ENCODE peak calls at places on chromosomes 1 and 21, in ten cellular contexts. One of them, this sample, is unnamed.

GRCh38 chr1:65063025-65063424 is 85.0 kb upstream of the AK4 start:
- DNase-seq in hypothalamus: no peak
- DNase-seq in Ammon's horn: no peak
- DNase-seq in heart left ventricle: no peak
- DNase-seq in astrocyte of the cerebellum: no peak
- DNase-seq in stimulated activated CD4-positive, alpha-beta T cell treated with anti-CD3 and anti-CD28 coated beads, Interleukin-1b, Interleukin-23, amount 100 ng/mL, for 1 hour: no peak
- DNase-seq in effector memory CD8-positive, alpha-beta T cell: no peak
- DNase-seq in coronary artery: no peak
- DNase-seq in memory B cell: no peak
- DNase-seq in foreskin fibroblast: no peak
- DNase-seq in this sample: no peak

GRCh38 chr1:204320413-204320812 is 39.3 kb downstream of the PLEKHA6 start:
- DNase-seq in effector memory CD8-positive, alpha-beta T cell: no peak
- DNase-seq in stimulated activated CD4-positive, alpha-beta T cell treated with anti-CD3 and anti-CD28 coated beads, Interleukin-1b, Interleukin-23, amount 100 ng/mL, for 1 hour: no peak
- DNase-seq in astrocyte of the cerebellum: no peak
- DNase-seq in memory B cell: no peak
- DNase-seq in heart left ventricle: no peak
- DNase-seq in hypothalamus: no peak
- DNase-seq in foreskin fibroblast: no peak
- DNase-seq in Ammon's horn: no peak
- DNase-seq in coronary artery: no peak
- DNase-seq in this sample: no peak

GRCh38 chr1:19643113-19643512 is 998 bp upstream of the NBL1 start:
- DNase-seq in foreskin fibroblast: no peak
- DNase-seq in heart left ventricle: no peak
- DNase-seq in stimulated activated CD4-positive, alpha-beta T cell treated with anti-CD3 and anti-CD28 coated beads, Interleukin-1b, Interleukin-23, amount 100 ng/mL, for 1 hour: no peak
- DNase-seq in memory B cell: no peak
- DNase-seq in effector memory CD8-positive, alpha-beta T cell: no peak
- DNase-seq in coronary artery: peak; percentile 75
- DNase-seq in Ammon's horn: no peak
- DNase-seq in astrocyte of the cerebellum: no peak
- DNase-seq in hypothalamus: no peak
- DNase-seq in this sample: no peak

GRCh38 chr1:93666613-93667384 is 14.8 kb downstream of the BCAR3 start:
- DNase-seq in memory B cell: no peak
- DNase-seq in stimulated activated CD4-positive, alpha-beta T cell treated with anti-CD3 and anti-CD28 coated beads, Interleukin-1b, Interleukin-23, amount 100 ng/mL, for 1 hour: no peak
- DNase-seq in foreskin fibroblast: no peak
- DNase-seq in effector memory CD8-positive, alpha-beta T cell: no peak
- DNase-seq in Ammon's horn: no peak
- DNase-seq in coronary artery: no peak
- DNase-seq in astrocyte of the cerebellum: no peak
- DNase-seq in hypothalamus: no peak
- DNase-seq in heart left ventricle: no peak
- DNase-seq in this sample: no peak

GRCh38 chr1:93601686-93602085 is 80.0 kb downstream of the BCAR3 start:
- DNase-seq in stimulated activated CD4-positive, alpha-beta T cell treated with anti-CD3 and anti-CD28 coated beads, Interleukin-1b, Interleukin-23, amount 100 ng/mL, for 1 hour: no peak
- DNase-seq in coronary artery: no peak
- DNase-seq in foreskin fibroblast: no peak
- DNase-seq in hypothalamus: no peak
- DNase-seq in memory B cell: no peak
- DNase-seq in Ammon's horn: no peak
- DNase-seq in effector memory CD8-positive, alpha-beta T cell: no peak
- DNase-seq in heart left ventricle: no peak
- DNase-seq in astrocyte of the cerebellum: no peak
- DNase-seq in this sample: no peak

GRCh38 chr21:45882641-45883040 is 98.9 kb upstream of the COL6A1 start:
- DNase-seq in memory B cell: no peak
- DNase-seq in foreskin fibroblast: no peak
- DNase-seq in effector memory CD8-positive, alpha-beta T cell: no peak
- DNase-seq in coronary artery: no peak
- DNase-seq in Ammon's horn: peak; percentile 27
- DNase-seq in heart left ventricle: no peak
- DNase-seq in stimulated activated CD4-positive, alpha-beta T cell treated with anti-CD3 and anti-CD28 coated beads, Interleukin-1b, Interleukin-23, amount 100 ng/mL, for 1 hour: no peak
- DNase-seq in hypothalamus: peak; percentile 21
- DNase-seq in astrocyte of the cerebellum: no peak
- DNase-seq in this sample: no peak

GRCh38 chr1:68293609-68294353 is 61.5 kb upstream of the WLS start:
- DNase-seq in Ammon's horn: peak; percentile 36
- DNase-seq in hypothalamus: no peak
- DNase-seq in coronary artery: no peak
- DNase-seq in memory B cell: no peak
- DNase-seq in effector memory CD8-positive, alpha-beta T cell: no peak
- DNase-seq in foreskin fibroblast: no peak
- DNase-seq in stimulated activated CD4-positive, alpha-beta T cell treated with anti-CD3 and anti-CD28 coated beads, Interleukin-1b, Interleukin-23, amount 100 ng/mL, for 1 hour: no peak
- DNase-seq in heart left ventricle: peak; percentile 44
- DNase-seq in astrocyte of the cerebellum: peak; percentile 76
- DNase-seq in this sample: no peak

GRCh38 chr1:201295861-201296260 is 12.6 kb downstream of the PKP1 start:
- DNase-seq in hypothalamus: no peak
- DNase-seq in coronary artery: no peak
- DNase-seq in effector memory CD8-positive, alpha-beta T cell: no peak
- DNase-seq in heart left ventricle: no peak
- DNase-seq in Ammon's horn: no peak
- DNase-seq in astrocyte of the cerebellum: no peak
- DNase-seq in foreskin fibroblast: peak; percentile 64
- DNase-seq in stimulated activated CD4-positive, alpha-beta T cell treated with anti-CD3 and anti-CD28 coated beads, Interleukin-1b, Interleukin-23, amount 100 ng/mL, for 1 hour: no peak
- DNase-seq in memory B cell: no peak
- DNase-seq in this sample: peak; percentile 11

GRCh38 chr1:165403835-165404482 is 41.0 kb downstream of the RXRG start:
- DNase-seq in stimulated activated CD4-positive, alpha-beta T cell treated with anti-CD3 and anti-CD28 coated beads, Interleukin-1b, Interleukin-23, amount 100 ng/mL, for 1 hour: no peak
- DNase-seq in memory B cell: no peak
- DNase-seq in heart left ventricle: no peak
- DNase-seq in hypothalamus: no peak
- DNase-seq in foreskin fibroblast: no peak
- DNase-seq in coronary artery: no peak
- DNase-seq in effector memory CD8-positive, alpha-beta T cell: no peak
- DNase-seq in Ammon's horn: peak; percentile 29
- DNase-seq in astrocyte of the cerebellum: no peak
- DNase-seq in this sample: no peak

GRCh38 chr1:79849388-79849787 is 842.9 kb upstream of the ADGRL4 start:
- DNase-seq in hypothalamus: no peak
- DNase-seq in foreskin fibroblast: no peak
- DNase-seq in memory B cell: no peak
- DNase-seq in heart left ventricle: no peak
- DNase-seq in Ammon's horn: no peak
- DNase-seq in stimulated activated CD4-positive, alpha-beta T cell treated with anti-CD3 and anti-CD28 coated beads, Interleukin-1b, Interleukin-23, amount 100 ng/mL, for 1 hour: no peak
- DNase-seq in effector memory CD8-positive, alpha-beta T cell: no peak
- DNase-seq in coronary artery: no peak
- DNase-seq in astrocyte of the cerebellum: no peak
- DNase-seq in this sample: no peak

GRCh38 chr1:17639703-17640340 is 100.3 kb downstream of the ARHGEF10L start:
- DNase-seq in hypothalamus: no peak
- DNase-seq in coronary artery: no peak
- DNase-seq in astrocyte of the cerebellum: no peak
- DNase-seq in heart left ventricle: no peak
- DNase-seq in foreskin fibroblast: no peak
- DNase-seq in memory B cell: no peak
- DNase-seq in effector memory CD8-positive, alpha-beta T cell: no peak
- DNase-seq in Ammon's horn: no peak
- DNase-seq in stimulated activated CD4-positive, alpha-beta T cell treated with anti-CD3 and anti-CD28 coated beads, Interleukin-1b, Interleukin-23, amount 100 ng/mL, for 1 hour: no peak
- DNase-seq in this sample: no peak

GRCh38 chr1:86703696-86704455 is 500 bp upstream of the SH3GLB1 start:
- DNase-seq in hypothalamus: peak; percentile 51
- DNase-seq in foreskin fibroblast: peak; percentile 12
- DNase-seq in effector memory CD8-positive, alpha-beta T cell: no peak
- DNase-seq in astrocyte of the cerebellum: no peak
- DNase-seq in coronary artery: peak; percentile 75
- DNase-seq in memory B cell: no peak
- DNase-seq in stimulated activated CD4-positive, alpha-beta T cell treated with anti-CD3 and anti-CD28 coated beads, Interleukin-1b, Interleukin-23, amount 100 ng/mL, for 1 hour: no peak
- DNase-seq in heart left ventricle: no peak
- DNase-seq in Ammon's horn: peak; percentile 70
- DNase-seq in this sample: no peak

GRCh38 chr1:89608627-89609338 is 24.1 kb upstream of the LRRC8C start:
- DNase-seq in coronary artery: no peak
- DNase-seq in Ammon's horn: no peak
- DNase-seq in astrocyte of the cerebellum: no peak
- DNase-seq in hypothalamus: no peak
- DNase-seq in stimulated activated CD4-positive, alpha-beta T cell treated with anti-CD3 and anti-CD28 coated beads, Interleukin-1b, Interleukin-23, amount 100 ng/mL, for 1 hour: no peak
- DNase-seq in heart left ventricle: no peak
- DNase-seq in effector memory CD8-positive, alpha-beta T cell: peak; percentile 67
- DNase-seq in foreskin fibroblast: no peak
- DNase-seq in memory B cell: no peak
- DNase-seq in this sample: no peak

GRCh38 chr1:95084317-95085176 is 11.8 kb upstream of the ALG14 start:
- DNase-seq in effector memory CD8-positive, alpha-beta T cell: peak; percentile 8
- DNase-seq in heart left ventricle: no peak
- DNase-seq in astrocyte of the cerebellum: no peak
- DNase-seq in hypothalamus: no peak
- DNase-seq in stimulated activated CD4-positive, alpha-beta T cell treated with anti-CD3 and anti-CD28 coated beads, Interleukin-1b, Interleukin-23, amount 100 ng/mL, for 1 hour: no peak
- DNase-seq in Ammon's horn: peak; percentile 67
- DNase-seq in memory B cell: peak; percentile 32
- DNase-seq in foreskin fibroblast: peak; percentile 48
- DNase-seq in coronary artery: no peak
- DNase-seq in this sample: no peak

GRCh38 chr1:214453109-214453722 is 98.2 kb downstream of the PTPN14 start:
- DNase-seq in coronary artery: no peak
- DNase-seq in foreskin fibroblast: peak; percentile 71
- DNase-seq in stimulated activated CD4-positive, alpha-beta T cell treated with anti-CD3 and anti-CD28 coated beads, Interleukin-1b, Interleukin-23, amount 100 ng/mL, for 1 hour: no peak
- DNase-seq in astrocyte of the cerebellum: no peak
- DNase-seq in memory B cell: no peak
- DNase-seq in heart left ventricle: no peak
- DNase-seq in effector memory CD8-positive, alpha-beta T cell: no peak
- DNase-seq in Ammon's horn: no peak
- DNase-seq in hypothalamus: no peak
- DNase-seq in this sample: no peak

GRCh38 chr1:116379057-116379630 is 6.1 kb downstream of the ATP1A1 start:
- DNase-seq in coronary artery: no peak
- DNase-seq in heart left ventricle: no peak
- DNase-seq in hypothalamus: no peak
- DNase-seq in effector memory CD8-positive, alpha-beta T cell: no peak
- DNase-seq in foreskin fibroblast: no peak
- DNase-seq in astrocyte of the cerebellum: no peak
- DNase-seq in stimulated activated CD4-positive, alpha-beta T cell treated with anti-CD3 and anti-CD28 coated beads, Interleukin-1b, Interleukin-23, amount 100 ng/mL, for 1 hour: no peak
- DNase-seq in memory B cell: no peak
- DNase-seq in Ammon's horn: no peak
- DNase-seq in this sample: no peak

GRCh38 chr1:33097137-33097611 is 16.2 kb downstream of the AZIN2 start:
- DNase-seq in stimulated activated CD4-positive, alpha-beta T cell treated with anti-CD3 and anti-CD28 coated beads, Interleukin-1b, Interleukin-23, amount 100 ng/mL, for 1 hour: no peak
- DNase-seq in foreskin fibroblast: peak; percentile 29
- DNase-seq in astrocyte of the cerebellum: no peak
- DNase-seq in heart left ventricle: no peak
- DNase-seq in Ammon's horn: no peak
- DNase-seq in coronary artery: no peak
- DNase-seq in memory B cell: no peak
- DNase-seq in hypothalamus: no peak
- DNase-seq in effector memory CD8-positive, alpha-beta T cell: no peak
- DNase-seq in this sample: no peak

GRCh38 chr1:33377013-33377412 is 53.9 kb downstream of the PHC2 start:
- DNase-seq in foreskin fibroblast: no peak
- DNase-seq in coronary artery: no peak
- DNase-seq in effector memory CD8-positive, alpha-beta T cell: no peak
- DNase-seq in astrocyte of the cerebellum: no peak
- DNase-seq in hypothalamus: no peak
- DNase-seq in Ammon's horn: no peak
- DNase-seq in stimulated activated CD4-positive, alpha-beta T cell treated with anti-CD3 and anti-CD28 coated beads, Interleukin-1b, Interleukin-23, amount 100 ng/mL, for 1 hour: no peak
- DNase-seq in heart left ventricle: no peak
- DNase-seq in memory B cell: no peak
- DNase-seq in this sample: no peak

GRCh38 chr1:175873290-175873689 is 129.9 kb upstream of the TNR start:
- DNase-seq in effector memory CD8-positive, alpha-beta T cell: no peak
- DNase-seq in astrocyte of the cerebellum: no peak
- DNase-seq in foreskin fibroblast: no peak
- DNase-seq in coronary artery: no peak
- DNase-seq in memory B cell: no peak
- DNase-seq in hypothalamus: no peak
- DNase-seq in heart left ventricle: no peak
- DNase-seq in stimulated activated CD4-positive, alpha-beta T cell treated with anti-CD3 and anti-CD28 coated beads, Interleukin-1b, Interleukin-23, amount 100 ng/mL, for 1 hour: no peak
- DNase-seq in Ammon's horn: no peak
- DNase-seq in this sample: no peak

GRCh38 chr21:46622226-46622625 is 13.2 kb upstream of the PRMT2 start:
- DNase-seq in Ammon's horn: peak; percentile 93
- DNase-seq in foreskin fibroblast: no peak
- DNase-seq in stimulated activated CD4-positive, alpha-beta T cell treated with anti-CD3 and anti-CD28 coated beads, Interleukin-1b, Interleukin-23, amount 100 ng/mL, for 1 hour: no peak
- DNase-seq in heart left ventricle: peak; percentile 33
- DNase-seq in hypothalamus: peak; percentile 81
- DNase-seq in astrocyte of the cerebellum: peak; percentile 82
- DNase-seq in coronary artery: no peak
- DNase-seq in memory B cell: no peak
- DNase-seq in effector memory CD8-positive, alpha-beta T cell: peak; percentile 50
- DNase-seq in this sample: no peak

GRCh38 chr1:33140153-33141149 is 41.4 kb downstream of the TRIM62 start:
- DNase-seq in memory B cell: no peak
- DNase-seq in hypothalamus: no peak
- DNase-seq in effector memory CD8-positive, alpha-beta T cell: no peak
- DNase-seq in coronary artery: no peak
- DNase-seq in foreskin fibroblast: no peak
- DNase-seq in astrocyte of the cerebellum: no peak
- DNase-seq in heart left ventricle: no peak
- DNase-seq in stimulated activated CD4-positive, alpha-beta T cell treated with anti-CD3 and anti-CD28 coated beads, Interleukin-1b, Interleukin-23, amount 100 ng/mL, for 1 hour: no peak
- DNase-seq in Ammon's horn: no peak
- DNase-seq in this sample: no peak

GRCh38 chr1:91537281-91538069 is 36.8 kb downstream of the CDC7 start:
- DNase-seq in effector memory CD8-positive, alpha-beta T cell: no peak
- DNase-seq in heart left ventricle: no peak
- DNase-seq in stimulated activated CD4-positive, alpha-beta T cell treated with anti-CD3 and anti-CD28 coated beads, Interleukin-1b, Interleukin-23, amount 100 ng/mL, for 1 hour: no peak
- DNase-seq in coronary artery: no peak
- DNase-seq in astrocyte of the cerebellum: peak; percentile 31
- DNase-seq in memory B cell: no peak
- DNase-seq in hypothalamus: no peak
- DNase-seq in foreskin fibroblast: peak; percentile 87
- DNase-seq in Ammon's horn: no peak
- DNase-seq in this sample: no peak

GRCh38 chr1:11934295-11935039 is at the start of gene PLOD1:
- DNase-seq in effector memory CD8-positive, alpha-beta T cell: peak; percentile 65
- DNase-seq in Ammon's horn: peak; percentile 87
- DNase-seq in stimulated activated CD4-positive, alpha-beta T cell treated with anti-CD3 and anti-CD28 coated beads, Interleukin-1b, Interleukin-23, amount 100 ng/mL, for 1 hour: peak; percentile 81
- DNase-seq in hypothalamus: peak; percentile 72
- DNase-seq in foreskin fibroblast: peak; percentile 89
- DNase-seq in memory B cell: peak; percentile 52
- DNase-seq in heart left ventricle: peak; percentile 91
- DNase-seq in coronary artery: peak; percentile 95
- DNase-seq in astrocyte of the cerebellum: peak; percentile 35
- DNase-seq in this sample: peak; percentile 70

GRCh38 chr1:236133802-236134201 is 8.5 kb upstream of the GPR137B start:
- DNase-seq in foreskin fibroblast: no peak
- DNase-seq in hypothalamus: no peak
- DNase-seq in stimulated activated CD4-positive, alpha-beta T cell treated with anti-CD3 and anti-CD28 coated beads, Interleukin-1b, Interleukin-23, amount 100 ng/mL, for 1 hour: no peak
- DNase-seq in Ammon's horn: no peak
- DNase-seq in effector memory CD8-positive, alpha-beta T cell: no peak
- DNase-seq in coronary artery: no peak
- DNase-seq in heart left ventricle: no peak
- DNase-seq in memory B cell: no peak
- DNase-seq in astrocyte of the cerebellum: no peak
- DNase-seq in this sample: no peak

GRCh38 chr1:92504751-92505692 is 18.3 kb upstream of the GFI1 start:
- DNase-seq in astrocyte of the cerebellum: no peak
- DNase-seq in effector memory CD8-positive, alpha-beta T cell: no peak
- DNase-seq in hypothalamus: no peak
- DNase-seq in heart left ventricle: no peak
- DNase-seq in Ammon's horn: no peak
- DNase-seq in stimulated activated CD4-positive, alpha-beta T cell treated with anti-CD3 and anti-CD28 coated beads, Interleukin-1b, Interleukin-23, amount 100 ng/mL, for 1 hour: no peak
- DNase-seq in coronary artery: no peak
- DNase-seq in memory B cell: no peak
- DNase-seq in foreskin fibroblast: no peak
- DNase-seq in this sample: no peak

GRCh38 chr1:152743371-152744145 is 14.3 kb upstream of the KPRP start:
- DNase-seq in heart left ventricle: no peak
- DNase-seq in stimulated activated CD4-positive, alpha-beta T cell treated with anti-CD3 and anti-CD28 coated beads, Interleukin-1b, Interleukin-23, amount 100 ng/mL, for 1 hour: no peak
- DNase-seq in memory B cell: no peak
- DNase-seq in Ammon's horn: no peak
- DNase-seq in coronary artery: no peak
- DNase-seq in foreskin fibroblast: no peak
- DNase-seq in effector memory CD8-positive, alpha-beta T cell: no peak
- DNase-seq in hypothalamus: no peak
- DNase-seq in astrocyte of the cerebellum: no peak
- DNase-seq in this sample: no peak